ENCODE peak calls at places on chromosome 6, in ten cellular contexts. One of them, this sample, is unnamed.

GRCh38 chr6:168525926-168526630 is 85.1 kb downstream of the SMOC2 start:
- DNase-seq in astrocyte: no peak
- DNase-seq in HCT116: no peak
- DNase-seq in sigmoid colon: no peak
- DNase-seq in thoracic aorta: no peak
- DNase-seq in breast epithelium: no peak
- DNase-seq in glutamatergic neuron: no peak
- DNase-seq in fibroblast of mammary gland: no peak
- DNase-seq in heart left ventricle: no peak
- DNase-seq in omental fat pad: no peak
- DNase-seq in this sample: no peak

GRCh38 chr6:16840291-16840690 is 79.0 kb upstream of the ATXN1 start:
- DNase-seq in astrocyte: no peak
- DNase-seq in HCT116: no peak
- DNase-seq in sigmoid colon: no peak
- DNase-seq in thoracic aorta: no peak
- DNase-seq in breast epithelium: no peak
- DNase-seq in glutamatergic neuron: no peak
- DNase-seq in fibroblast of mammary gland: no peak
- DNase-seq in heart left ventricle: no peak
- DNase-seq in omental fat pad: no peak
- DNase-seq in this sample: no peak

GRCh38 chr6:124858564-124858963 is 103.7 kb upstream of the RNF217 start:
- DNase-seq in astrocyte: no peak
- DNase-seq in HCT116: no peak
- DNase-seq in sigmoid colon: no peak
- DNase-seq in thoracic aorta: no peak
- DNase-seq in breast epithelium: no peak
- DNase-seq in glutamatergic neuron: no peak
- DNase-seq in fibroblast of mammary gland: no peak
- DNase-seq in heart left ventricle: no peak
- DNase-seq in omental fat pad: no peak
- DNase-seq in this sample: no peak

GRCh38 chr6:31125586-31126363 is 5.5 kb upstream of the CDSN start:
- DNase-seq in astrocyte: peak; percentile 18
- DNase-seq in HCT116: no peak
- DNase-seq in sigmoid colon: no peak
- DNase-seq in thoracic aorta: no peak
- DNase-seq in breast epithelium: peak; percentile 52
- DNase-seq in glutamatergic neuron: no peak
- DNase-seq in fibroblast of mammary gland: peak; percentile 58
- DNase-seq in heart left ventricle: no peak
- DNase-seq in omental fat pad: no peak
- DNase-seq in this sample: no peak

GRCh38 chr6:82015043-82015442 is 232.5 kb downstream of the IBTK start:
- DNase-seq in astrocyte: no peak
- DNase-seq in HCT116: no peak
- DNase-seq in sigmoid colon: no peak
- DNase-seq in thoracic aorta: no peak
- DNase-seq in breast epithelium: no peak
- DNase-seq in glutamatergic neuron: no peak
- DNase-seq in fibroblast of mammary gland: peak; percentile 63
- DNase-seq in heart left ventricle: no peak
- DNase-seq in omental fat pad: no peak
- DNase-seq in this sample: no peak

GRCh38 chr6:115544765-115545409 is 515.8 kb downstream of the FRK start:
- DNase-seq in astrocyte: no peak
- DNase-seq in HCT116: no peak
- DNase-seq in sigmoid colon: peak; percentile 58
- DNase-seq in thoracic aorta: no peak
- DNase-seq in breast epithelium: no peak
- DNase-seq in glutamatergic neuron: no peak
- DNase-seq in fibroblast of mammary gland: peak; percentile 25
- DNase-seq in heart left ventricle: peak; percentile 23
- DNase-seq in omental fat pad: no peak
- DNase-seq in this sample: no peak

GRCh38 chr6:92538296-92538695 is 881.1 kb downstream of the EPHA7 start:
- DNase-seq in astrocyte: peak; percentile 49
- DNase-seq in HCT116: no peak
- DNase-seq in sigmoid colon: no peak
- DNase-seq in thoracic aorta: no peak
- DNase-seq in breast epithelium: no peak
- DNase-seq in glutamatergic neuron: no peak
- DNase-seq in fibroblast of mammary gland: no peak
- DNase-seq in heart left ventricle: no peak
- DNase-seq in omental fat pad: no peak
- DNase-seq in this sample: no peak

GRCh38 chr6:157432861-157433260 is 51.9 kb downstream of the ZDHHC14 start:
- DNase-seq in astrocyte: no peak
- DNase-seq in HCT116: no peak
- DNase-seq in sigmoid colon: no peak
- DNase-seq in thoracic aorta: no peak
- DNase-seq in breast epithelium: no peak
- DNase-seq in glutamatergic neuron: no peak
- DNase-seq in fibroblast of mammary gland: no peak
- DNase-seq in heart left ventricle: no peak
- DNase-seq in omental fat pad: no peak
- DNase-seq in this sample: no peak

GRCh38 chr6:76275746-76276145 is 203.3 kb upstream of the IMPG1 start:
- DNase-seq in astrocyte: no peak
- DNase-seq in HCT116: no peak
- DNase-seq in sigmoid colon: no peak
- DNase-seq in thoracic aorta: no peak
- DNase-seq in breast epithelium: no peak
- DNase-seq in glutamatergic neuron: no peak
- DNase-seq in fibroblast of mammary gland: no peak
- DNase-seq in heart left ventricle: no peak
- DNase-seq in omental fat pad: no peak
- DNase-seq in this sample: no peak
- TF ChIP-seq CTCF in astrocyte: no peak
- TF ChIP-seq CTCF in HCT116: peak; percentile 52
- TF ChIP-seq CTCF in sigmoid colon: no peak
- TF ChIP-seq CTCF in thoracic aorta: no peak
- TF ChIP-seq CTCF in breast epithelium: no peak
- TF ChIP-seq CTCF in glutamatergic neuron: no peak
- TF ChIP-seq CTCF in fibroblast of mammary gland: no peak
- TF ChIP-seq CTCF in heart left ventricle: no peak
- TF ChIP-seq CTCF in omental fat pad: no peak
- TF ChIP-seq CTCF in this sample: no peak

GRCh38 chr6:7566031-7566556 is 23.9 kb upstream of the SNRNP48 start:
- DNase-seq in astrocyte: no peak
- DNase-seq in HCT116: no peak
- DNase-seq in sigmoid colon: no peak
- DNase-seq in thoracic aorta: no peak
- DNase-seq in breast epithelium: no peak
- DNase-seq in glutamatergic neuron: no peak
- DNase-seq in fibroblast of mammary gland: peak; percentile 65
- DNase-seq in heart left ventricle: no peak
- DNase-seq in omental fat pad: no peak
- DNase-seq in this sample: no peak

GRCh38 chr6:7568021-7568420 is 22.0 kb upstream of the SNRNP48 start:
- DNase-seq in astrocyte: peak; percentile 29
- DNase-seq in HCT116: no peak
- DNase-seq in sigmoid colon: no peak
- DNase-seq in thoracic aorta: no peak
- DNase-seq in breast epithelium: no peak
- DNase-seq in glutamatergic neuron: no peak
- DNase-seq in fibroblast of mammary gland: peak; percentile 88
- DNase-seq in heart left ventricle: no peak
- DNase-seq in omental fat pad: no peak
- DNase-seq in this sample: no peak

GRCh38 chr6:7569082-7569481 is 20.9 kb upstream of the SNRNP48 start:
- DNase-seq in astrocyte: no peak
- DNase-seq in HCT116: no peak
- DNase-seq in sigmoid colon: no peak
- DNase-seq in thoracic aorta: no peak
- DNase-seq in breast epithelium: no peak
- DNase-seq in glutamatergic neuron: no peak
- DNase-seq in fibroblast of mammary gland: no peak
- DNase-seq in heart left ventricle: no peak
- DNase-seq in omental fat pad: no peak
- DNase-seq in this sample: no peak

GRCh38 chr6:7562769-7563168 is 21.3 kb downstream of the DSP start:
- DNase-seq in astrocyte: no peak
- DNase-seq in HCT116: no peak
- DNase-seq in sigmoid colon: no peak
- DNase-seq in thoracic aorta: no peak
- DNase-seq in breast epithelium: no peak
- DNase-seq in glutamatergic neuron: no peak
- DNase-seq in fibroblast of mammary gland: no peak
- DNase-seq in heart left ventricle: no peak
- DNase-seq in omental fat pad: no peak
- DNase-seq in this sample: no peak

DNA sequence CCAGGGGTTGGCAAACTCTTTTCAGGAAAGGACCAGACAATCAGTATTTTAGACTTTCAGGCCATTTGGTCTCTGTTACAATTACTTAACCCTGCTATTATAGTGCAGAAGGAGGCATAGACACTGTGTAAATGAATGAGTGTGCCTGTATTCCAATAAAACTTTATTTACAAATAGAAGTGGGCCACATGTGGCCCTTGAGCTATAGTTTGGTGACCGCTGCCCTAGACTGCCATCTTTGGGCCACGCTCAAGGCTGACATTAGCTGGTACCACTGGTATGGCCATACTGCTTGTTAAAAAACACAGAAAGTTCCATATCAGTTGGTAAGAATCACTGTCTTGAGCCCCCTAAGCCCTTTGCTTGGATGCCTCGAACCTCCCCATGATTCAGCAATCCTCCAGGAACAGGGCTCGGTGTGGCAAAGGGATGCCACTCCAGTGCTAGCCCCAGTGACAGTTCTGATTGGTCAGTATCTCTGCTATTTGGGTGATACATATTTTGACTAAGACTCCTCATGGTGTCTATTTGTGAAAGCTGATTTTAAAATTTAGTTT is 23.3 kb upstream of the SNRNP48 start:
- DNase-seq in astrocyte: no peak
- DNase-seq in HCT116: no peak
- DNase-seq in sigmoid colon: no peak
- DNase-seq in thoracic aorta: no peak
- DNase-seq in breast epithelium: no peak
- DNase-seq in glutamatergic neuron: no peak
- DNase-seq in fibroblast of mammary gland: no peak
- DNase-seq in heart left ventricle: no peak
- DNase-seq in omental fat pad: no peak
- DNase-seq in this sample: no peak
- TF ChIP-seq CTCF in astrocyte: no peak
- TF ChIP-seq CTCF in HCT116: peak; percentile 30
- TF ChIP-seq CTCF in sigmoid colon: no peak
- TF ChIP-seq CTCF in thoracic aorta: no peak
- TF ChIP-seq CTCF in breast epithelium: no peak
- TF ChIP-seq CTCF in glutamatergic neuron: no peak
- TF ChIP-seq CTCF in fibroblast of mammary gland: no peak
- TF ChIP-seq CTCF in heart left ventricle: no peak
- TF ChIP-seq CTCF in omental fat pad: no peak
- TF ChIP-seq CTCF in this sample: no peak

GRCh38 chr6:89310929-89311328 is 4.2 kb downstream of the GABRR2 start:
- DNase-seq in astrocyte: peak; percentile 30
- DNase-seq in HCT116: no peak
- DNase-seq in sigmoid colon: no peak
- DNase-seq in thoracic aorta: no peak
- DNase-seq in breast epithelium: no peak
- DNase-seq in glutamatergic neuron: no peak
- DNase-seq in fibroblast of mammary gland: peak; percentile 28
- DNase-seq in heart left ventricle: no peak
- DNase-seq in omental fat pad: no peak
- DNase-seq in this sample: no peak

GRCh38 chr6:89311530-89311852 is 3.6 kb downstream of the GABRR2 start:
- DNase-seq in astrocyte: no peak
- DNase-seq in HCT116: no peak
- DNase-seq in sigmoid colon: no peak
- DNase-seq in thoracic aorta: no peak
- DNase-seq in breast epithelium: no peak
- DNase-seq in glutamatergic neuron: no peak
- DNase-seq in fibroblast of mammary gland: no peak
- DNase-seq in heart left ventricle: no peak
- DNase-seq in omental fat pad: no peak
- DNase-seq in this sample: no peak

GRCh38 chr6:89314692-89315091 is 407 bp downstream of the GABRR2 start:
- DNase-seq in astrocyte: no peak
- DNase-seq in HCT116: no peak
- DNase-seq in sigmoid colon: no peak
- DNase-seq in thoracic aorta: no peak
- DNase-seq in breast epithelium: no peak
- DNase-seq in glutamatergic neuron: peak; percentile 31
- DNase-seq in fibroblast of mammary gland: no peak
- DNase-seq in heart left ventricle: no peak
- DNase-seq in omental fat pad: no peak
- DNase-seq in this sample: no peak

GRCh38 chr6:89313006-89313405 is 2.1 kb downstream of the GABRR2 start:
- DNase-seq in astrocyte: peak; percentile 92
- DNase-seq in HCT116: no peak
- DNase-seq in sigmoid colon: no peak
- DNase-seq in thoracic aorta: peak; percentile 25
- DNase-seq in breast epithelium: no peak
- DNase-seq in glutamatergic neuron: no peak
- DNase-seq in fibroblast of mammary gland: peak; percentile 91
- DNase-seq in heart left ventricle: no peak
- DNase-seq in omental fat pad: no peak
- DNase-seq in this sample: no peak

GRCh38 chr6:89311853-89312531 is 3.1 kb downstream of the GABRR2 start:
- DNase-seq in astrocyte: peak; percentile 69
- DNase-seq in HCT116: no peak
- DNase-seq in sigmoid colon: peak; percentile 86
- DNase-seq in thoracic aorta: no peak
- DNase-seq in breast epithelium: peak; percentile 43
- DNase-seq in glutamatergic neuron: peak; percentile 55
- DNase-seq in fibroblast of mammary gland: peak; percentile 64
- DNase-seq in heart left ventricle: peak; percentile 64
- DNase-seq in omental fat pad: peak; percentile 48
- DNase-seq in this sample: peak; percentile 49
- TF ChIP-seq CTCF in astrocyte: peak; percentile 60
- TF ChIP-seq CTCF in HCT116: peak; percentile 15
- TF ChIP-seq CTCF in sigmoid colon: peak; percentile 53
- TF ChIP-seq CTCF in thoracic aorta: peak; percentile 53
- TF ChIP-seq CTCF in breast epithelium: peak; percentile 41
- TF ChIP-seq CTCF in glutamatergic neuron: peak; percentile 25
- TF ChIP-seq CTCF in fibroblast of mammary gland: peak; percentile 74
- TF ChIP-seq CTCF in heart left ventricle: peak; percentile 41
- TF ChIP-seq CTCF in omental fat pad: no peak
- TF ChIP-seq CTCF in this sample: peak; percentile 39

DNA sequence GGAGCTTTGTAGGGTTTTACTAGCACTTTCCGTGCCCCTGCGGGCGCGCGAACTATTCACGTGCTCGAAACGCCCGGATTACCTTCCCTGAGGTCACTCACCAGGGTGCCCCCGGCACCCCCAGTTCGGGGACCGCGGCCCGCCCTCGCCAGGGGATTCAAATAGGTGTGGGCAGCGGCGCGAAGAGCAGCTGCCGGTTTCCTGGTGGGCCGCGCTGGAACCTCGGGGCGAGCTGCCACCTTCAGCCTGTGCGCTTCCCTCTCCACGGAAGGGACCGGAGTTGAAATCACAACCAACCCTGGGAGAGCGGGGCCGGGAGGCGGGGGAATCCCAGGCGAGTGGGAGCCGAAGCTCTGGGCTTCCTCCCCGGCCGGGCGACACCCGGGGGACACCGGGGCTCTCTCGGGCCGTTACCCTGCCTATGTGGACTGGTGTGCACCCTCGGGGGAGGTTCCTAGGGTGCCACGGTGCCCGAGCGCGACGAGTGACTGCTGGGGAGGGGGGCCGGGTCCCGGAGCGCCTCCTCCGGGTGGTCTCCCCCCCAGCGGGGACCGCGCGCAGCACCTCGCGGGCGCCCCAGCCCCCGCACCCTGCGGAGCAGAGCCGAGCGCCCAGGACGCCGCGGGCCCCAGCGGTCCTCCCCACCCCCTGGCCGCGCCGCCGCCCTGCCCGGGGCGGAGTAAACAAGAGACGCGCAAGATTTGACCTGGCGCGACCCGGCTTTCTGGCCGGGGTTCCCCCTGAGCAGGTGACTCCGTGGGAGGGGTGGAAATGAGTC is 2.1 kb upstream of the HIVEP2 start:
- DNase-seq in astrocyte: peak; percentile 75
- DNase-seq in HCT116: no peak
- DNase-seq in sigmoid colon: peak; percentile 92
- DNase-seq in thoracic aorta: peak; percentile 32
- DNase-seq in breast epithelium: peak; percentile 77
- DNase-seq in glutamatergic neuron: peak; percentile 52
- DNase-seq in fibroblast of mammary gland: peak; percentile 77
- DNase-seq in heart left ventricle: peak; percentile 91
- DNase-seq in omental fat pad: peak; percentile 59
- DNase-seq in this sample: peak; percentile 70
- TF ChIP-seq CTCF in astrocyte: no peak
- TF ChIP-seq CTCF in HCT116: no peak
- TF ChIP-seq CTCF in sigmoid colon: no peak
- TF ChIP-seq CTCF in thoracic aorta: no peak
- TF ChIP-seq CTCF in breast epithelium: peak; percentile 31
- TF ChIP-seq CTCF in glutamatergic neuron: no peak
- TF ChIP-seq CTCF in fibroblast of mammary gland: no peak
- TF ChIP-seq CTCF in heart left ventricle: no peak
- TF ChIP-seq CTCF in omental fat pad: no peak
- TF ChIP-seq CTCF in this sample: no peak

This sample was measured in nephron progenitor cell.